ENCODE peak calls at places on chromosomes 2 and 18, in six cellular contexts. J is Right ventricle myocardium superior; K is fibroblast of gingiva; F is A549; B is effector memory CD4-positive, alpha-beta T cell; Z is body of pancreas. W is an unnamed sample.
A peak's percentile ranks its signal among the peaks of the same experiment; 100 is the strongest.

GRCh38 chr2:206766057-206766930 is 888 bp downstream of the FASTKD2 start:
- DNase-seq in Z (no peak), J (no peak), F (no peak), B (no peak), K (no peak), W (no peak)

GRCh38 chr2:26650713-26651457 is 9.7 kb upstream of the CIB4 start:
- DNase-seq in F (no peak), K (no peak), J (no peak), Z (no peak), B (no peak), W (peak; percentile 53)

GRCh38 chr2:54455584-54456525 is at the start of gene SPTBN1:
- DNase-seq in K (peak; percentile 96), Z (peak; percentile 86), B (peak; percentile 1), F (peak; percentile 91), J (peak; percentile 94), W (peak; percentile 96)

GRCh38 chr2:44956841-44957240 is 15.3 kb downstream of the SIX3 start:
- DNase-seq in J (no peak), F (no peak), K (peak; percentile 76), B (no peak), Z (no peak), W (no peak)

GRCh38 chr2:96117701-96118588 is 1.6 kb upstream of the ADRA2B start:
- DNase-seq in J (peak; percentile 26), B (no peak), K (no peak), Z (no peak), F (no peak), W (no peak)

GRCh38 chr2:199704358-199705238 is 146.4 kb downstream of the FTCDNL1 start:
- DNase-seq in J (no peak), F (peak; percentile 52), K (peak; percentile 23), B (no peak), Z (peak; percentile 24), W (peak; percentile 30)

GRCh38 chr2:19228720-19229119 is 129.7 kb downstream of the OSR1 start:
- DNase-seq in K (no peak), B (no peak), F (no peak), J (no peak), Z (no peak), W (no peak)

GRCh38 chr2:182378759-182379158 is 48.1 kb downstream of the PDE1A start:
- DNase-seq in J (no peak), Z (no peak), B (no peak), K (no peak), F (no peak), W (no peak)

GRCh38 chr2:60485055-60485454 is 68.4 kb downstream of the BCL11A start:
- DNase-seq in K (no peak), F (no peak), B (no peak), J (no peak), Z (no peak), W (no peak)

GRCh38 chr2:233010569-233011267 is 2.3 kb downstream of the NGEF start:
- DNase-seq in F (no peak), K (no peak), B (no peak), J (no peak), Z (no peak), W (no peak)

GRCh38 chr2:12442627-12442928 is 274.2 kb upstream of the TRIB2 start:
- DNase-seq in B (no peak), Z (no peak), F (no peak), J (no peak), K (no peak), W (no peak)

GRCh38 chr18:33495278-33495677 is 54.8 kb upstream of the CCDC178 start:
- DNase-seq in K (no peak), J (no peak), B (no peak), F (peak; percentile 16), Z (peak; percentile 12), W (no peak)

GRCh38 chr18:39701839-39702238 is 2136.2 kb upstream of the CELF4 start:
- DNase-seq in K (no peak), Z (no peak), B (no peak), J (no peak), F (peak; percentile 51), W (no peak)